ENCODE peak calls at places on chromosome 18, in nine cellular contexts. E is Peyer's patch, Y is gastrocnemius medialis, A is mammary epithelial cell, J is neural progenitor cell, Q is AG04450, O is left lung, V is H9, N is coronary artery. F is an unnamed sample.
A peak's percentile ranks its signal among the peaks of the same experiment; 100 is the strongest.

GRCh38 chr18:9092665-9093064 is 9.8 kb upstream of the NDUFV2 start:
- DNase-seq in E (no peak), Y (no peak), A (no peak), J (no peak), Q (no peak), O (no peak), V (no peak), N (no peak), F (no peak)

GRCh38 chr18:24995738-24996137 is 356.2 kb downstream of the ZNF521 start:
- DNase-seq in E (no peak), Y (no peak), A (no peak), J (no peak), Q (peak; percentile 27), O (no peak), V (no peak), N (no peak), F (no peak)

GRCh38 chr18:36499938-36500337 is 202.4 kb downstream of the FHOD3 start:
- DNase-seq in E (no peak), Y (no peak), A (peak; percentile 18), J (no peak), Q (no peak), O (no peak), V (no peak), N (no peak), F (no peak)

GRCh38 chr18:22509423-22509822 is 91.7 kb upstream of the CTAGE1 start:
- DNase-seq in E (no peak), Y (no peak), A (no peak), J (no peak), Q (no peak), O (no peak), V (no peak), N (no peak), F (no peak)

GRCh38 chr18:79523738-79524180 is 128.0 kb downstream of the NFATC1 start:
- DNase-seq in E (peak; percentile 94), Y (no peak), A (no peak), J (no peak), Q (no peak), O (peak; percentile 37), V (no peak), N (peak; percentile 50), F (peak; percentile 49)

GRCh38 chr18:49059028-49059670 is 108.4 kb upstream of the SMAD7 start:
- DNase-seq in E (no peak), Y (no peak), A (no peak), J (peak; percentile 19), Q (no peak), O (no peak), V (no peak), N (no peak), F (no peak)

GRCh38 chr18:48528861-48529260 is 10.0 kb upstream of the CTIF start:
- DNase-seq in E (no peak), Y (no peak), A (no peak), J (no peak), Q (no peak), O (no peak), V (no peak), N (no peak), F (no peak)

GRCh38 chr18:79510731-79511141 is 115.0 kb downstream of the NFATC1 start:
- DNase-seq in E (peak; percentile 44), Y (peak; percentile 6), A (no peak), J (no peak), Q (no peak), O (peak; percentile 19), V (no peak), N (peak; percentile 57), F (no peak)

GRCh38 chr18:30862900-30863299 is 179.6 kb downstream of the DSC3 start:
- DNase-seq in E (no peak), Y (no peak), A (no peak), J (no peak), Q (no peak), O (no peak), V (no peak), N (no peak), F (no peak)

GRCh38 chr18:35810505-35810904 is 162.0 kb upstream of the RMP24 start:
- DNase-seq in E (no peak), Y (no peak), A (no peak), J (no peak), Q (no peak), O (no peak), V (no peak), N (no peak), F (no peak)

GRCh38 chr18:47992266-47992665 is 61.8 kb upstream of the SMAD2 start:
- DNase-seq in E (no peak), Y (no peak), A (no peak), J (no peak), Q (no peak), O (no peak), V (no peak), N (no peak), F (no peak)

GRCh38 chr18:13452448-13452811 is 233.9 kb downstream of the LDLRAD4 start:
- DNase-seq in E (no peak), Y (no peak), A (no peak), J (peak; percentile 15), Q (no peak), O (no peak), V (peak; percentile 56), N (peak; percentile 82), F (no peak)

GRCh38 chr18:60554961-60555360 is 182.4 kb upstream of the MC4R start:
- DNase-seq in E (no peak), Y (no peak), A (no peak), J (no peak), Q (no peak), O (no peak), V (no peak), N (no peak), F (no peak)

GRCh38 chr18:11146238-11146946 is 3.0 kb downstream of the PIEZO2 start:
- DNase-seq in E (no peak), Y (peak; percentile 30), A (no peak), J (no peak), Q (no peak), O (no peak), V (peak; percentile 46), N (no peak), F (no peak)

GRCh38 chr18:28126768-28127167 is 50.2 kb downstream of the CDH2 start:
- DNase-seq in E (no peak), Y (no peak), A (no peak), J (no peak), Q (no peak), O (no peak), V (no peak), N (no peak), F (no peak)

GRCh38 chr18:63191413-63191812 is 128.2 kb downstream of the BCL2 start:
- DNase-seq in E (no peak), Y (no peak), A (no peak), J (no peak), Q (no peak), O (no peak), V (no peak), N (no peak), F (no peak)

GRCh38 chr18:6558770-6559169 is 144.1 kb upstream of the L3MBTL4 start:
- DNase-seq in E (no peak), Y (no peak), A (no peak), J (no peak), Q (no peak), O (no peak), V (no peak), N (no peak), F (no peak)
- H3K27ac ChIP-seq in E (no peak overlapping the region), Y (no peak overlapping the region), A (no peak overlapping the region), J (no peak overlapping the region), Q (no peak overlapping the region), O (no peak overlapping the region), V (no peak overlapping the region), N (no peak overlapping the region), F (no peak overlapping the region)

GRCh38 chr18:71212222-71212621 is 923.4 kb downstream of the SOCS6 start:
- DNase-seq in E (no peak), Y (no peak), A (no peak), J (no peak), Q (no peak), O (no peak), V (peak; percentile 49), N (no peak), F (no peak)

GRCh38 chr18:71209944-71210343 is 921.1 kb downstream of the SOCS6 start:
- DNase-seq in E (no peak), Y (no peak), A (no peak), J (no peak), Q (no peak), O (no peak), V (no peak), N (no peak), F (no peak)
- TF ChIP-seq CTCF in E (no peak), Y (no peak), A (no peak), J (no peak), Q (no peak), O (no peak), V (no peak), N (no peak), F (no peak)

GRCh38 chr18:45589559-45590041 is 25.7 kb upstream of the SLC14A2 start:
- DNase-seq in E (no peak), Y (no peak), A (no peak), J (peak; percentile 24), Q (peak; percentile 88), O (peak; percentile 50), V (no peak), N (no peak), F (no peak)

GRCh38 chr18:45588284-45588683 is 27.0 kb upstream of the SLC14A2 start:
- DNase-seq in E (no peak), Y (no peak), A (no peak), J (no peak), Q (peak; percentile 30), O (no peak), V (no peak), N (no peak), F (no peak)

GRCh38 chr18:45588831-45589558 is 26.3 kb upstream of the SLC14A2 start:
- DNase-seq in E (no peak), Y (no peak), A (no peak), J (no peak), Q (peak; percentile 57), O (no peak), V (no peak), N (no peak), F (no peak)

GRCh38 chr18:45590060-45590537 is 25.2 kb upstream of the SLC14A2 start:
- DNase-seq in E (no peak), Y (peak; percentile 19), A (no peak), J (no peak), Q (no peak), O (no peak), V (no peak), N (no peak), F (no peak)

GRCh38 chr18:45590546-45590945 is 24.7 kb upstream of the SLC14A2 start:
- DNase-seq in E (no peak), Y (no peak), A (no peak), J (no peak), Q (no peak), O (no peak), V (no peak), N (no peak), F (no peak)
- H3K27ac ChIP-seq in E (no peak overlapping the region), Y (no peak overlapping the region), A (no peak overlapping the region), J (no peak overlapping the region), Q (no peak overlapping the region), O (no peak overlapping the region), V (no peak overlapping the region), N (peak overlapping the region; percentile 49), F (no peak overlapping the region)

GRCh38 chr18:77054606-77055428 is 77.8 kb downstream of the MBP start:
- DNase-seq in E (peak; percentile 96), Y (peak; percentile 85), A (no peak), J (peak; percentile 71), Q (peak; percentile 71), O (peak; percentile 90), V (peak; percentile 76), N (peak; percentile 87), F (peak; percentile 73)
- TF ChIP-seq CTCF in E (peak; percentile 79), Y (peak; percentile 83), A (peak; percentile 23), J (peak; percentile 50), Q (peak; percentile 92), O (no peak), V (peak; percentile 54), N (no peak), F (peak; percentile 79)

GRCh38 chr18:67232991-67233390 is 283.5 kb downstream of the DSEL start:
- DNase-seq in E (no peak), Y (no peak), A (no peak), J (no peak), Q (no peak), O (no peak), V (no peak), N (no peak), F (no peak)
- H3K27ac ChIP-seq in E (no peak overlapping the region), Y (no peak overlapping the region), A (no peak overlapping the region), J (no peak overlapping the region), Q (no peak overlapping the region), O (no peak overlapping the region), V (no peak overlapping the region), N (no peak overlapping the region), F (no peak overlapping the region)